ENCODE peak calls at places on chromosomes 1 and 21, in four cellular contexts. E, F, M and A are unnamed samples.
A peak's percentile ranks its signal among the peaks of the same experiment; 100 is the strongest.

GRCh38 chr1:174153085-174153824 is 6.1 kb upstream of the RABGAP1L start:
- DNase-seq in M (no peak), F (no peak), E (no peak), A (no peak)

GRCh38 chr21:38646213-38646837 is 148.0 kb upstream of the ERG start:
- DNase-seq in E (no peak), M (no peak), F (no peak), A (peak; percentile 51)

GRCh38 chr1:220271706-220272046 is 577 bp downstream of the RAB3GAP2 start:
- DNase-seq in M (no peak), F (no peak), E (no peak), A (no peak)

GRCh38 chr1:8589571-8589970 is 227.9 kb downstream of the RERE start:
- DNase-seq in F (no peak), M (no peak), E (no peak), A (no peak)

GRCh38 chr1:226366290-226366689 is 41.6 kb downstream of the PARP1 start:
- DNase-seq in F (no peak), M (no peak), E (no peak), A (no peak)

GRCh38 chr1:29379438-29380073 is 143.2 kb downstream of the PTPRU start:
- DNase-seq in E (no peak), F (no peak), M (no peak), A (no peak)

GRCh38 chr1:201259476-201260235 is 23.6 kb upstream of the PKP1 start:
- DNase-seq in E (no peak), M (no peak), F (no peak), A (no peak)

GRCh38 chr1:230827081-230827681 is 41.1 kb downstream of the C1orf198 start:
- DNase-seq in E (peak; percentile 72), M (peak; percentile 61), F (peak; percentile 68), A (no peak)

GRCh38 chr1:169022648-169023047 is 83.8 kb upstream of the ATP1B1 start:
- DNase-seq in E (no peak), F (no peak), M (no peak), A (no peak)

GRCh38 chr1:2866415-2867086 is 65.1 kb upstream of the TTC34 start:
- DNase-seq in E (no peak), M (no peak), F (no peak), A (no peak)

DNA sequence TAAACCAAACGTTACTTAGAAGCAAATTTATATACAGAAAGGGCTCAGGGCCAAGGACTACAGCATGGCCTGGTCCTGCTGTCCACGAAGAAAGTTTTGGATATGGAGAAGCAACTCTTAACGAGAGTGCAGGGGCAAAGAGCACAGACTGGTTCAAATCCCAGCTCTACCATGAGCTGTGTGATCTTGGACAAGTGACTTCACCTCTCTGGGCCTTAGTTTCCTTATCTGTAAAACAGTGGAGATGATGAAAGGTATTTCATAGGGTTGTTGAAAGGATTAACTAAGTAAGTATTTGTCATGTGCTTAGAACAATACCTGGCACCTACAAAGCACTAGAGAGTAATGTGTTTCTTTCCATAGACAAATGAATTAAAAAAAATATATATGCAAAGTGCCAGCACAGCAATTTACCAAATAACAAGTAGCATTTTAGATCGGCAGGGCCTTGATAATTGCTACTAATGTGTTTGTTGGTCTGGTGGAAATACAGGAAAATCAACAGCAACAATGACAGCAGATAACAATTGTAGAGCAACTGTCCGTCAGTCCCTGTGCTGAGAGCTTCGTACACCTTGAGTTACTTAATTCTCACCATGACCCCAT is 25.4 kb downstream of the TMCO4 start:
- DNase-seq in M (no peak), E (no peak), F (no peak), A (no peak)
- H3K27ac ChIP-seq in M (no peak overlapping the region), E (no peak overlapping the region), F (no peak overlapping the region), A (no peak overlapping the region)

GRCh38 chr1:221773383-221773782 is 31.5 kb upstream of the DUSP10 start:
- DNase-seq in F (no peak), M (no peak), E (no peak), A (no peak)
- H3K27ac ChIP-seq in F (no peak overlapping the region), M (no peak overlapping the region), E (no peak overlapping the region), A (no peak overlapping the region)

GRCh38 chr21:42527489-42528158 is 14.0 kb downstream of the SLC37A1 start:
- DNase-seq in E (no peak), F (no peak), M (no peak), A (no peak)
- H3K27ac ChIP-seq in E (peak overlapping the region; percentile 42), F (peak overlapping the region; percentile 75), M (peak overlapping the region; percentile 80), A (no peak overlapping the region)

GRCh38 chr1:39098569-39099250 is 72.6 kb downstream of the NDUFS5 start:
- DNase-seq in F (peak; percentile 62), E (peak; percentile 69), M (no peak), A (peak; percentile 71)
- H3K27ac ChIP-seq in F (no peak overlapping the region), E (peak overlapping the region; percentile 68), M (no peak overlapping the region), A (no peak overlapping the region)

GRCh38 chr1:199644912-199645311 is 382.6 kb upstream of the NR5A2 start:
- DNase-seq in M (no peak), F (no peak), E (no peak), A (no peak)
- H3K27ac ChIP-seq in M (no peak overlapping the region), F (no peak overlapping the region), E (no peak overlapping the region), A (no peak overlapping the region)